ENCODE peak calls at places on chromosomes 16 and 17, in four cellular contexts. W is GM12878, R is H1, P is SK-N-SH. S is an unnamed sample.

GRCh38 chr16:28910046-28911031 is 14.7 kb downstream of the RABEP2 start:
- DNase-seq in W (no peak), R (no peak), P (no peak), S (no peak)

GRCh38 chr17:18362509-18363020 is 785 bp downstream of the SHMT1 start:
- DNase-seq in W (no peak), R (peak), P (peak), S (peak)

GRCh38 chr17:53719229-53719628 is 103.5 kb upstream of the KIF2B start:
- DNase-seq in W (no peak), R (no peak), P (peak), S (no peak)

GRCh38 chr17:17419621-17420020 is 57.2 kb upstream of the MED9 start:
- DNase-seq in W (no peak), R (no peak), P (no peak), S (no peak)

GRCh38 chr16:48405907-48406306 is 20.7 kb upstream of the SIAH1 start:
- DNase-seq in W (no peak), R (no peak), P (no peak), S (peak)

GRCh38 chr16:52597772-52598483 is 51.0 kb upstream of the TOX3 start:
- DNase-seq in W (no peak), R (peak), P (no peak), S (peak)

GRCh38 chr17:77228224-77229215 is 87.8 kb downstream of the SEC14L1 start:
- DNase-seq in W (no peak), R (no peak), P (peak), S (no peak)

GRCh38 chr16:10172848-10173655 is 9.2 kb downstream of the GRIN2A start:
- DNase-seq in W (peak), R (no peak), P (no peak), S (no peak)

GRCh38 chr17:14753383-14753782 is 452.5 kb downstream of the HS3ST3B1 start:
- DNase-seq in W (no peak), R (no peak), P (no peak), S (no peak)

GRCh38 chr17:22703204-22703603 is 1010.9 kb downstream of the KCNJ18 start:
- DNase-seq in W (no peak), R (no peak), P (peak), S (no peak)

GRCh38 chr17:77132411-77133086 is 8.2 kb upstream of the SEC14L1 start:
- DNase-seq in W (no peak), R (no peak), P (no peak), S (no peak)

GRCh38 chr17:68809148-68809547 is 146.0 kb downstream of the ABCA8 start:
- DNase-seq in W (no peak), R (no peak), P (no peak), S (no peak)

GRCh38 chr17:57587201-57587870 is 157.8 kb downstream of the CCDC182 start:
- DNase-seq in W (no peak), R (no peak), P (no peak), S (no peak)

GRCh38 chr17:70558821-70559220 is 389.5 kb downstream of the KCNJ2 start:
- DNase-seq in W (no peak), R (no peak), P (no peak), S (no peak)

GRCh38 chr17:8192070-8192815 is 2.3 kb upstream of the BORCS6 start:
- DNase-seq in W (peak), R (peak), P (peak), S (peak)

GRCh38 chr16:20711277-20711911 is 13.9 kb upstream of the ACSM1 start:
- DNase-seq in W (no peak), R (no peak), P (no peak), S (no peak)

GRCh38 chr16:27303256-27304100 is 10.3 kb upstream of the IL4R start:
- DNase-seq in W (no peak), R (no peak), P (no peak), S (no peak)

GRCh38 chr16:27305342-27305741 is 8.4 kb upstream of the IL4R start:
- DNase-seq in W (no peak), R (no peak), P (no peak), S (no peak)

GRCh38 chr16:27305839-27306442 is 7.8 kb upstream of the IL4R start:
- DNase-seq in W (no peak), R (no peak), P (no peak), S (no peak)

GRCh38 chr16:27304881-27305280 is 8.9 kb upstream of the IL4R start:
- DNase-seq in W (no peak), R (no peak), P (no peak), S (no peak)

GRCh38 chr16:27304102-27304501 is 9.7 kb upstream of the IL4R start:
- DNase-seq in W (no peak), R (no peak), P (no peak), S (no peak)
- TF ChIP-seq TCF12 in W (no peak), R (no peak), P (no peak), S (no peak)

GRCh38 chr16:12800751-12801308 is 2.9 kb downstream of the CPPED1 start:
- DNase-seq in W (no peak), R (no peak), P (no peak), S (no peak)

GRCh38 chr16:12802661-12803060 is 1.0 kb downstream of the CPPED1 start:
- DNase-seq in W (no peak), R (no peak), P (no peak), S (no peak)

GRCh38 chr16:12802048-12802447 is 1.6 kb downstream of the CPPED1 start:
- DNase-seq in W (no peak), R (no peak), P (no peak), S (no peak)

GRCh38 chr16:12803203-12804093 is at the start of gene CPPED1:
- DNase-seq in W (peak), R (peak), P (peak), S (peak)

DNA sequence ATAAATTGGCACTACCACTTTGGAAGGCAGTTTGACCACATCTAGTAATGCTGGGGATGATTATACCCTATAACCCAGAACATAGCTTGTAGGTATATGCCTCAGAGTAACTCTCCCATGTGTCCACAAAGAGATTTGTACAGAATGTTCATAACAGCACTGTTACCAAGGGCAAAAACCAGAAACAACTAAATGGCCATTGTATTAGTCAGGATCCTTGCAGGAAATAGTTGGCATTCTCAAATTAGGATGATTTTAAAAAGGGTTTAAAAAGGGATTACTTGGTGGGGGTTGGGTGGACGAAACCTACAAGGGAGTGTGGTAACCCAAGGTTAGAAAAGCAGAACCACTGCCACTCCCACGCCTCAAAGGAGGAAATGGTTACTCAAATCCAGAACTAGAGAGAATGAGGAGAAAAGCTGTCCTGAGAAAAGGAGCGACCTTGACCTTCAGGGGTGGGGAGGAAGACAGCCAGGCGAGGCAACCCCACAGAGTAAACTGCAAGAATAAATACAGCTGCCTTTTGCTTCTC is 2.1 kb downstream of the CPPED1 start:
- DNase-seq in W (peak), R (no peak), P (no peak), S (peak)
- TF ChIP-seq TCF12 in W (peak), R (no peak), P (peak), S (no peak)

DNA sequence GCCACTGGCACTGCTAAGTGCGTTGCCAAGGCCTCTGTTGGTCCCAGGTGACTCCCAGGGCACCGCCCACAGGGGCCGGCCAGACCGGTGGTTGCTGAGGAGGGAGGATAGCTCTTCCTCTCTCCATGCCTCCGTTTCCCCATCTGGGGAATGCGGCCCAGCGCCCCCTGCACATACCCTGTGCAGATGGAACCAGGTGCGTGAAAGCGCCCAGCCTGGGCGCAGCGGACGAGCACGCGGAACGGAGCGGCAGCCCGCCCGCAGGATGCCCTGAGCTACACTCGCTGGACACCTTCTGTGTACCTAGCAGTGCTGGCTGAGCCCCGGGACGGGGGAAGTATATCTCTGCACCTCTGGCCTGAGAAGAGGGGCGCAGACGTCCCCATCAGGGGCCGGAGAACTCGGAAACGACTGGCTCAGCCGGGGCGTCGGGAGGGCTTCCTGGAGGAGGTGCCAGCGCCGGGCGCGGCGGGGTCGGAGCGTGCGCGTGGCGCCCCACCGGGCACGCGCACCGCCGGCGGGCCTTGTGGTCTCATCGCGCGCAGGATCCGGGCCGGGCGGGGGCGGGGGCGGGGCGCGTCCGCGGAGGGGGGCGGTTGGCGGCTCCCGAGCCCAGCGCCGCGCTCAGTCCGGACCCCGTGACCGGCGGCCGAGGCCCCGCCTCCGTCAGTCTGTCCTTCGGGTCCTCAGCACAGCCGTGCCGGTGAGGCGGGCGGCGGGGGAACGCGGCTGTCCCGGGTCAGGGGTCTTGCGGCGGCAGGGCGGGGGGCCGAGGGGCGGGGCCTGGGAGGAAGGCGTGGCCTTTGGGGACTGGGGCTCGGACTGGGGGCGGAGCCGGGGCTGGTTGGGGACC is at the start of the genes CCDC78 and HAGHL:
- DNase-seq in W (no peak), R (peak), P (peak), S (no peak)
- TF ChIP-seq TCF12 in W (peak), R (no peak), P (no peak), S (no peak)

DNA sequence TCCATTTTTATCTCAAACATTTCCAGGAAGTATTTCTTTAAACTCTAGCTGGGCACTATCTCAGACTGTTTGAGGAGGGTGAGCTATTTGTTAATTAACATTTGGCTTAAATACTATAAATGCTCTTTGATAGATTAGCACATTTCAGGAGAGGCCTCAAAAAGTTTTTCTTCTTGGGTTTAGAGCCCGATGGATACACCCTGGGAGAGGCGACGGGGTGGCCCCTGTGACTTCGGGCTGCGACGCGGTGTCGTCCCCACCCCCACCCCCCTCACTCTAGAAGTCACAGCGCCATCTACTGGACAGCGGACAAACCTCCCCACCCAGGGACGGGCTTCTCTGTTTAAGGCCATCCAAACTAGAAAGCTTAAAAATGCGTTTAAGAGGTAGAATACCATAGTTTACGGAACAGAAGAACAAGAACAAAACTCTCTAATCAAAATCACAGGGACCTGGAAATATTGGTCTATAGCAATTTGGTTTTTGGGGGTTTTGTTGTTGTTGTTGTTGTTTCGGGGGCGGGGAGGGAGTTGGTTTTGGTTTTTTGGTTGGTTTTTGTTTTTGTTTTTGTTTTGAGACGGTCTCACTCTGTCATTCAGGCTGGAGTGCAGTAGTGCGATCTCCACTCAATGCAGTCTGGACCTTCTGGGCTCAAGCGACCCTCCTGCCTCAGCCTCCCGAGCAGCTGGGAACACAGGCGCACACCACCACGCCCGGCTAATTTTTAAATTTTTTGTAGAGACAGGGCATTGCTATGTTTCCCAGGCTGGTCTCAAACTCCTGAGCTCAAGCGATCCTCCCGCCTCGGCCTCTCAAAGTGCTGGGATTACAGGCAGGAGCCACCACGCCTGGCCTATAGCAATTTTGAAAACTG is 254.4 kb downstream of the C16orf95 start:
- DNase-seq in W (no peak), R (peak), P (peak), S (peak)
- TF ChIP-seq TCF12 in W (no peak), R (no peak), P (no peak), S (no peak)

DNA sequence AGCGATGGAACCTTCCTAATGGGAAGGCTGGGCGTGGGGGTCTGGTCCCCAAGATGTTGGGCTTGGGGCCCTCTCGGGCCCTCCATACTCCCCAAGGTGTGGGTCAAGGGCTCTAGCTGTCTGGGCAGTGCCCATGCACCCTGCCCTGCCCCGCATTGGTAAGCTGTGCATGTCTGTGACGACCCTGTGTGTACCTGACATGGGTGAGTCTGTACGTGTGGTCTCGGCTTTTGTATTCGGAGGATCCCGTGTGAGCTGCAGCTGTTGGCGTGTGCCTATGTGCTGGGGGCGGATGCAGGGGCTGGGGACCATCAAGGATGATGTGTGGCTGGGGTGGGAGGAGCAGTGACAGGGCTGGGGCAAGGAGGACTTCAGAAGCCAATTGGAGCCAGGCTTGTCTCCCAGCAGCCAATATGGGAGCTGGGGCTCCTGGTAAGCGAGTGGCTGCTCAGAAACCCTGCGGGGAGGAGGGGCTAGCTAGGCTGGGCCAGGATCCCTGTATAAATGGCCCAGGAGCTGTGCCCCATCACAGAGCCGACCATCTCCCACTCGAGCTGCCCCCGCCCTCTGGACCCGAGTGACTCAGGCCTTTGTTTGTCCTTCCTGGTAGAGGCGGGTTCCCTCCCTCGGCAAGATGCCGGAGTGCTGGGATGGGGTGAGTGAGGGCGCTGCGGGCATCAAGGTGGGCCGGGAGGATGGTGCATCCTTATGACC is at the start of gene NDRG4:
- DNase-seq in W (no peak), R (peak), P (peak), S (peak)
- TF ChIP-seq TCF12 in W (no peak), R (no peak), P (no peak), S (no peak)

GRCh38 chr16:61261315-61261714 is 774.9 kb downstream of the CDH8 start:
- DNase-seq in W (no peak), R (no peak), P (no peak), S (no peak)
- TF ChIP-seq TCF12 in W (no peak), R (no peak), P (no peak), S (no peak)

GRCh38 chr17:40349477-40350409 is 14.8 kb downstream of the GJD3 start:
- DNase-seq in W (no peak), R (no peak), P (no peak), S (no peak)

GRCh38 chr17:40352779-40353394 is 11.7 kb downstream of the GJD3 start:
- DNase-seq in W (no peak), R (no peak), P (no peak), S (peak)

GRCh38 chr17:40350410-40351184 is 13.9 kb downstream of the GJD3 start:
- DNase-seq in W (no peak), R (no peak), P (peak), S (no peak)

GRCh38 chr17:40352044-40352778 is 12.3 kb downstream of the GJD3 start:
- DNase-seq in W (no peak), R (no peak), P (no peak), S (no peak)

GRCh38 chr17:40351185-40352043 is 13.1 kb downstream of the GJD3 start:
- DNase-seq in W (no peak), R (no peak), P (peak), S (no peak)
- TF ChIP-seq TCF12 in W (no peak), R (no peak), P (no peak), S (no peak)

S was measured in HepG2.